ENCODE peak calls at places on chromosomes 2 and 18, in six cellular contexts. X is sigmoid colon, Y is endothelial cell of umbilical vein, L is SK-N-SH, C is upper lobe of left lung, I is breast epithelium. J is an unnamed sample. For H3K27me3, the result is how much of the 10 kb centered on the place peaks cover.

GRCh38 chr2:105365176-105365575 is 27.8 kb downstream of the C2orf49 start:
- DNase-seq in L (no peak), I (no peak), X (no peak), Y (no peak), C (no peak), J (no peak)

GRCh38 chr2:117948585-117948984 is 65.3 kb downstream of the CCDC93 start:
- DNase-seq in X (no peak), Y (no peak), L (no peak), I (no peak), C (no peak), J (no peak)

GRCh38 chr2:234745347-234745746 is 206.5 kb upstream of the SH3BP4 start:
- DNase-seq in C (no peak), L (no peak), I (no peak), X (no peak), Y (no peak), J (no peak)

GRCh38 chr2:18299423-18300212 is 260.8 kb downstream of the RDH14 start:
- DNase-seq in Y (peak), X (no peak), I (no peak), L (no peak), C (peak), J (no peak)

GRCh38 chr2:237670641-237671040 is 43.3 kb downstream of the LRRFIP1 start:
- DNase-seq in L (no peak), Y (no peak), X (peak), I (no peak), C (no peak), J (no peak)

GRCh38 chr2:111205774-111206173 is 85.1 kb downstream of the BCL2L11 start:
- DNase-seq in C (no peak), Y (no peak), L (no peak), I (no peak), X (no peak), J (no peak)

GRCh38 chr2:201888476-201888875 is 82.1 kb downstream of the CDK15 start:
- DNase-seq in Y (peak), C (no peak), L (no peak), X (no peak), I (no peak), J (no peak)

GRCh38 chr2:105886029-105886454 is 141.3 kb downstream of the NCK2 start:
- DNase-seq in Y (no peak), C (no peak), I (no peak), L (no peak), X (no peak), J (no peak)

GRCh38 chr2:95389256-95390119 is 13.0 kb upstream of the FAHD2A start:
- DNase-seq in X (peak), I (peak), C (peak), L (peak), Y (peak), J (peak)

GRCh38 chr2:173400760-173401159 is 46.1 kb downstream of the CDCA7 start:
- DNase-seq in I (no peak), C (no peak), Y (peak), X (no peak), L (peak), J (no peak)

GRCh38 chr2:241235859-241236593 is 47.5 kb downstream of the ANO7 start:
- DNase-seq in X (peak), Y (no peak), C (no peak), L (no peak), I (no peak), J (no peak)

GRCh38 chr2:209331291-209331844 is 92.5 kb upstream of the MAP2 start:
- DNase-seq in Y (peak), L (peak), X (no peak), C (no peak), I (no peak), J (no peak)

GRCh38 chr2:67839668-67840067 is 223.1 kb downstream of the C1D start:
- DNase-seq in Y (no peak), C (no peak), L (no peak), X (no peak), I (no peak), J (no peak)

GRCh38 chr2:145016711-145017110 is 496.8 kb upstream of the ZEB2 start:
- DNase-seq in I (no peak), Y (peak), L (no peak), C (no peak), X (no peak), J (no peak)

GRCh38 chr2:212997526-212998020 is 153.8 kb downstream of the IKZF2 start:
- DNase-seq in X (no peak), I (no peak), Y (no peak), L (no peak), C (no peak), J (no peak)
- TF ChIP-seq POLR2AphosphoS5 in X (no peak), I (no peak), Y (no peak), L (no peak), C (no peak), J (no peak)

GRCh38 chr2:64941143-64941542 is 48.1 kb upstream of the SLC1A4 start:
- DNase-seq in C (no peak), L (no peak), X (no peak), Y (no peak), I (no peak), J (no peak)

GRCh38 chr2:64941751-64942150 is 47.4 kb upstream of the SLC1A4 start:
- DNase-seq in Y (no peak), C (peak), I (no peak), X (no peak), L (no peak), J (no peak)

GRCh38 chr2:64942693-64943092 is 46.5 kb upstream of the SLC1A4 start:
- DNase-seq in Y (no peak), X (no peak), I (no peak), C (no peak), L (no peak), J (no peak)

GRCh38 chr2:64944484-64944883 is 44.7 kb upstream of the SLC1A4 start:
- DNase-seq in X (no peak), Y (no peak), I (no peak), L (no peak), C (no peak), J (no peak)

GRCh38 chr2:64943387-64944150 is 45.6 kb upstream of the SLC1A4 start:
- DNase-seq in L (no peak), C (peak), X (peak), I (peak), Y (no peak), J (peak)
- H3K27ac ChIP-seq in L (no peak), C (no peak), X (peak), I (peak), Y (no peak), J (no peak)

GRCh38 chr2:238927746-238928519 is 80.0 kb downstream of the TWIST2 start:
- DNase-seq in C (peak), L (no peak), I (peak), X (peak), Y (no peak), J (peak)

GRCh38 chr2:238928520-238929241 is 80.8 kb downstream of the TWIST2 start:
- DNase-seq in X (peak), I (peak), C (peak), L (no peak), Y (no peak), J (peak)

GRCh38 chr2:238925281-238925680 is 77.4 kb downstream of the TWIST2 start:
- DNase-seq in I (peak), C (no peak), X (peak), Y (no peak), L (no peak), J (no peak)

GRCh38 chr2:238925816-238926215 is 77.9 kb downstream of the TWIST2 start:
- DNase-seq in L (no peak), C (no peak), X (peak), I (peak), Y (no peak), J (no peak)

DNA sequence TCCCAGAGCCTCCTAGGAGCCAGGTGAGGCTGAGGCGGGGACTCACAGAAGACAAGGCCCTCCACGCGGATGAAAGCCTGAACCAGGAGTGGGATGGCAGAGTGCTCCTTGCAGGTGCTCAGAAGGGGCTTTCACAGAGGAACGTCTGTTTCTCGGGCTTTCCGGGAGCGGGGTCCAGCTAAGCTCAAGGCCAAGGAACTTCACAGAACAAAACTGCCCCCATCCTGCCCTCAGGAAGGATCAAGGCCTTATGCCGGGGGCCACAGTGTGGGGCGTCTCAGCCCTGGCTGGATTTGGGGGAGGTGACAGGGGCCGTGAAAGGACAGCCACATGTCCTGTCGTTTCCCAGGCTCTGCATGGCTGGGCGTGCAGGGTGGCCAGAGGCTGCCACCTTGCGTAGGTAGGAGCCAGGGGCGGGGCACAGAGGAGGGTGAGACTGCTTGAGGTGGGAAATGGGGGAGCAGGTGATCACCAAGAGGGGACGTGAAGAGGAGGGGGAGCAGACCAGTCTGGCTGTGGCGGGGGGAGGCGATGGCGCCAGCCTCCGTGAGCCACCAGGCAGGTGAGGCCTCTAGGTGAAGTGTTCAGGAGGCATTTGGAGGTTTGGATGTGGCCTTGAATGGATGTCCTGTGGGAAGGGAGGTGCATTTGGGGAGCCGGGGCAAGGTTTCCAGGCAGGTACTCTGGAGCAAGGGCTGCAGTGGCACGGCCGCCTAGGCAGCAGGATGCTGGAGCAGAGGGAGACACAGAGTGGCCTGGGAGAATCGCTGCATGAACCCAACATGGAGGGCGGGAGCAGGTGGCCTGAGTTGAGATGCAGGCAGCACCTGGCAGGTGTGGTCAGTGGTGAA is 79.1 kb downstream of the TWIST2 start:
- DNase-seq in C (peak), I (peak), X (peak), Y (no peak), L (no peak), J (no peak)
- H3K27me3 ChIP-seq in C (under half), I (under half), X (under half), Y (under half), L (under half), J (under half)

DNA sequence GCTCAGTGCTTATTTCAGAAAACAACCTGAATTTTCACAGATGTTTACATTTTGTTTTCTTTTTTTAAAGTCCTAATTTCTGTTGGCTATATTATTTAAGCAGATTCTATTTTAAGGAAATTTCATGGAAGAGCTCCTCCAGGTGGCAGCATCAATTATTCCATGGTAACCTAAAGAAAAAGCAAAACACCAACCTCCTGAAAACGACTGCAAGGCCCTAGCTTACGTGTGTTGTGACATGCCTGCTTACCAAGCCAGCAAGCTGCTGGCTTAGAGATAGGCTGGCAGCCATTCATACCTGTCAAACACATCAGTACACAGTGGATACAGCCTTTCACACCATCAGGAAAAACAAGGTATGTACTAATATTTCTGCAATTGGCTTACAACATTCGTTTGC is 64.9 kb downstream of the LPIN2 start:
- DNase-seq in Y (peak), X (no peak), I (no peak), L (peak), C (no peak), J (no peak)
- TF ChIP-seq POLR2AphosphoS5 in Y (no peak), X (no peak), I (no peak), L (no peak), C (no peak), J (no peak)

DNA sequence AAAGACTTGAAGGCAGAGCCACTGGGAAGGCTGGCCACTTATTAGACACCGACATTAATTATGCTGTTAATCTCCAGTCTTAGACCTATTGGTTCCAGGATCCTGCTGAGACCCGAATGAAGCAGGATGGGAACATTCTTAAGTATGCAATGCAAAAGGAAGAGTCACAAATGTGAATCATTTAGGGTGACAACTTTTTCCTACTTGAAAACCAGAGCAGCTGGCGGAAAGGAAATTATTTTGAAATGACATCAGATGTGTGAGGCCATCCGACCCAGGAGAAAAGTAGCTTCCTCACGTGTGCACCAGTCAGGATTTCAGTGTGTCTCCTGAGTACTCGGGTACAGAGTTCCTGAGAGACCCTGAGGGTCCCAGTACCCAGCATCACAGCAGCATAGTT is 222.9 kb upstream of the NCKAP5 start:
- DNase-seq in L (no peak), X (no peak), C (no peak), I (no peak), Y (peak), J (no peak)
- H3K27ac ChIP-seq in L (no peak), X (no peak), C (no peak), I (no peak), Y (peak), J (no peak)

GRCh38 chr18:21916594-21916993 is 176.0 kb downstream of the MIB1 start:
- DNase-seq in C (no peak), Y (no peak), L (no peak), X (no peak), I (no peak), J (no peak)
- H3K27me3 ChIP-seq in C (under half), Y (under half), L (under half), X (under half), I (under half), J (under half)

DNA sequence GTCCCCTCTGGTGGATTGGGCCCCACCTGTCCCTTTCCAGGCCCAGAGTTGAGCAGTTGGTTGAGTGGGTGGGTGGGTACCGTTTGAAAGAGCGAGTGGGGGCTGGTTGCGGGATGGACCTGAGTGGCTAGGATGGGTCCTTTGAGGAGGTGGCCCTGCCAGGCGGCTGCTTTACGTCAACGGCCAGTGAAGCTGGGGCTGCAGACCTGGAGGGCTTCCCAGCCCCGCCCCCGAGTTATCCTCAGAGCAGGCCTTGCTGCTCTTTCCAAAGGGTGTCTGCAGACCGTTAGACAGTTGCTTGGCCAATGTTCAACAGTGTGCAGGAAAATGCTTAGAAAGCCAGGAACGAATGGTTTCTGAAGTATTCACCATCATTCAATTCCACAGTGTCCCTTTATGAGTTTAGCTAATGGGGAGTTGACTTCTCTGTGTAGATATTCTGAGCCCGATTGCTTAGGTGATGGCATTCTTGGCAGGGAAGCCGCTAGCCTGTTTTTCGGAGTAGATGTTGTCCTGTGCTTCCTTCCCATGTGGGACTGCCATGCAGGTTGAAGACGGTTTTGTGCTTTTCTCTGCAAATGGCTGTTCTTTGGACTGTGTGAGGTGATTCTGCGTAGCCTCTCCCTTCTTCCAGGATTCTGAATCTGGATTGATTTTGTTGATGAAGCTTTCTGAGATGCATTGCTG is 45.7 kb downstream of the LDLRAD4 start:
- DNase-seq in Y (no peak), I (no peak), X (peak), C (no peak), L (peak), J (no peak)
- TF ChIP-seq POLR2AphosphoS5 in Y (no peak), I (no peak), X (peak), C (no peak), L (no peak), J (no peak)

DNA sequence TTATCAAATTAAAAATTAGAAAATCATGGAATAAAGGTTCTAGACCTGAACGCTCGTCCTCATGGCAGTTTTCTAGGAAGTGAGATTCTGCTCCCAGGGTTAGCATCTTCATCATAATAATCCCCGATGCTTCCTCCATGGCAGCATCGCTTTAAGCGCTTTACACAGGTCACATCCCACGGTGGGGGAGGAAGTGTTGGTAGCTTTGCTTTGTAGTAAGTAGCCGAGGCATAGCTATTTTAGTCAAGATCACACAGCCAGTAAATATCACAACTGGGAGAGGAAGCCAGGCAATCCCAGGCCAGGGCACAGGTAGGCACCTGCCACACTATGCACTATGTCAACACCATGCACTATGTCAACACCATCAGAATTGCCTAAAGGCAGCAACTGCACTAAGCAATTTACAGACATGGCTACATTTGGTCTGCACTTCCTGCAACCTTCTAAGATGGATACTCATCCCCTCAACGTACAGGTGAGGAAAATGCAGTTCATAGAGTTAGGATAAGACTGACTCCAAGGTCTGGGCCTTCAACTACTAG is 205.5 kb downstream of the FBXO15 start:
- DNase-seq in X (no peak), Y (no peak), C (no peak), I (no peak), L (no peak), J (no peak)
- H3K27ac ChIP-seq in X (no peak), Y (no peak), C (no peak), I (no peak), L (no peak), J (no peak)